ENCODE peak calls at places on chromosomes 16 and 17, in ten cellular contexts. One of them, this sample, is unnamed.

GRCh38 chr17:74814453-74814852 is 38.3 kb upstream of the NAT9 start:
- DNase-seq in mammary epithelial cell: no peak
- DNase-seq in Panc1: no peak
- DNase-seq in right cardiac atrium: no peak
- DNase-seq in GM23248: peak; percentile 3
- DNase-seq in psoas muscle: no peak
- DNase-seq in CD8-positive, alpha-beta memory T cell: no peak
- DNase-seq in right atrium auricular region: no peak
- DNase-seq in small intestine: no peak
- DNase-seq in transverse colon: no peak
- DNase-seq in this sample: no peak

GRCh38 chr16:78407191-78407590 is 307.7 kb downstream of the WWOX start:
- DNase-seq in mammary epithelial cell: no peak
- DNase-seq in Panc1: no peak
- DNase-seq in right cardiac atrium: no peak
- DNase-seq in GM23248: peak; percentile 0
- DNase-seq in psoas muscle: no peak
- DNase-seq in CD8-positive, alpha-beta memory T cell: no peak
- DNase-seq in right atrium auricular region: no peak
- DNase-seq in small intestine: no peak
- DNase-seq in transverse colon: no peak
- DNase-seq in this sample: no peak

GRCh38 chr16:83336630-83337029 is 471.1 kb upstream of the HSBP1 start:
- DNase-seq in mammary epithelial cell: peak; percentile 61
- DNase-seq in Panc1: no peak
- DNase-seq in right cardiac atrium: no peak
- DNase-seq in GM23248: peak; percentile 82
- DNase-seq in psoas muscle: no peak
- DNase-seq in CD8-positive, alpha-beta memory T cell: no peak
- DNase-seq in right atrium auricular region: no peak
- DNase-seq in small intestine: no peak
- DNase-seq in transverse colon: no peak
- DNase-seq in this sample: no peak

GRCh38 chr16:65660390-65660789 is 538.5 kb upstream of the CDH11 start:
- DNase-seq in mammary epithelial cell: peak; percentile 34
- DNase-seq in Panc1: no peak
- DNase-seq in right cardiac atrium: no peak
- DNase-seq in GM23248: peak; percentile 98
- DNase-seq in psoas muscle: no peak
- DNase-seq in CD8-positive, alpha-beta memory T cell: no peak
- DNase-seq in right atrium auricular region: no peak
- DNase-seq in small intestine: no peak
- DNase-seq in transverse colon: no peak
- DNase-seq in this sample: no peak

GRCh38 chr16:17417740-17418139 is 53.0 kb downstream of the XYLT1 start:
- DNase-seq in mammary epithelial cell: no peak
- DNase-seq in Panc1: no peak
- DNase-seq in right cardiac atrium: no peak
- DNase-seq in GM23248: no peak
- DNase-seq in psoas muscle: no peak
- DNase-seq in CD8-positive, alpha-beta memory T cell: no peak
- DNase-seq in right atrium auricular region: no peak
- DNase-seq in small intestine: no peak
- DNase-seq in transverse colon: peak; percentile 21
- DNase-seq in this sample: no peak

GRCh38 chr17:2302740-2303277 is 776 bp downstream of the SMG6 start:
- DNase-seq in mammary epithelial cell: no peak
- DNase-seq in Panc1: no peak
- DNase-seq in right cardiac atrium: no peak
- DNase-seq in GM23248: no peak
- DNase-seq in psoas muscle: no peak
- DNase-seq in CD8-positive, alpha-beta memory T cell: no peak
- DNase-seq in right atrium auricular region: no peak
- DNase-seq in small intestine: no peak
- DNase-seq in transverse colon: no peak
- DNase-seq in this sample: no peak

GRCh38 chr16:89009343-89010209 is 32.6 kb upstream of the CBFA2T3 start:
- DNase-seq in mammary epithelial cell: no peak
- DNase-seq in Panc1: no peak
- DNase-seq in right cardiac atrium: peak; percentile 28
- DNase-seq in GM23248: peak; percentile 36
- DNase-seq in psoas muscle: no peak
- DNase-seq in CD8-positive, alpha-beta memory T cell: no peak
- DNase-seq in right atrium auricular region: no peak
- DNase-seq in small intestine: peak; percentile 8
- DNase-seq in transverse colon: no peak
- DNase-seq in this sample: no peak

GRCh38 chr17:12041316-12041715 is 20.6 kb downstream of the MAP2K4 start:
- DNase-seq in mammary epithelial cell: peak; percentile 76
- DNase-seq in Panc1: no peak
- DNase-seq in right cardiac atrium: no peak
- DNase-seq in GM23248: peak; percentile 91
- DNase-seq in psoas muscle: no peak
- DNase-seq in CD8-positive, alpha-beta memory T cell: no peak
- DNase-seq in right atrium auricular region: no peak
- DNase-seq in small intestine: no peak
- DNase-seq in transverse colon: no peak
- DNase-seq in this sample: no peak

DNA sequence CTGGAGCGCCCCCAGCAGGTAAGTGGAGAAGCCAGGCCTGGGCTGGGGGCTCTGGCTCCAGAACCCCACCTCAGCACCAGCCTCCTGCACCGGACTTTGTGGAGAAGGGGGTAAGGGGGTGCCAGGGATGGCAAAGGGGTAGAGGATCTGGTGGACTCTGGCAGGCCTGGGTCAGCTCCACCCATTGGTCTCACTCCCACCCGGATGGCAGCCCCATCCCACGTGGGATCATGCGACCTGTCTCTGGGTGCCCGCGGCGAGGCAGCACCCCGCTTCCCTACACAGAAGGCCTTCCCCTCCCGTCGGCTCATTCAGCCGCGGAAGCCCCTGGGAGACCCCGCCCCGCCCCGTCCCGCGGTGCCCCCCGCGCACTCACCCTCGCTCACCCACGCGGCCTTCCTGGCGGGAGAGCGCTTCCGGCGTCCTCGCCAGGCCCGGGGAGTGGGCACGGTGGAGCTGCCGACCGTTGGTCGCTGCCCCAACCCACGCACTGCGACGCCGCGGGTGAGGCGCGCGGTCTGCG is 498 bp upstream of the PLEKHG4 start:
- DNase-seq in mammary epithelial cell: no peak
- DNase-seq in Panc1: no peak
- DNase-seq in right cardiac atrium: peak; percentile 69
- DNase-seq in GM23248: peak; percentile 49
- DNase-seq in psoas muscle: peak; percentile 56
- DNase-seq in CD8-positive, alpha-beta memory T cell: peak; percentile 36
- DNase-seq in right atrium auricular region: no peak
- DNase-seq in small intestine: peak; percentile 34
- DNase-seq in transverse colon: peak; percentile 40
- DNase-seq in this sample: no peak
- H3K27ac ChIP-seq in mammary epithelial cell: no peak overlapping the region
- H3K27ac ChIP-seq in Panc1: peak overlapping the region; percentile 44
- H3K27ac ChIP-seq in right cardiac atrium: no peak overlapping the region
- H3K27ac ChIP-seq in GM23248: peak overlapping the region; percentile 98
- H3K27ac ChIP-seq in psoas muscle: no peak overlapping the region
- H3K27ac ChIP-seq in CD8-positive, alpha-beta memory T cell: peak overlapping the region; percentile 67
- H3K27ac ChIP-seq in right atrium auricular region: peak overlapping the region; percentile 46
- H3K27ac ChIP-seq in small intestine: peak overlapping the region; percentile 11
- H3K27ac ChIP-seq in transverse colon: peak overlapping the region; percentile 52
- H3K27ac ChIP-seq in this sample: no peak overlapping the region

GRCh38 chr16:11402051-11402744 is 56.9 kb downstream of the RMI2 start:
- DNase-seq in mammary epithelial cell: no peak
- DNase-seq in Panc1: no peak
- DNase-seq in right cardiac atrium: peak; percentile 52
- DNase-seq in GM23248: no peak
- DNase-seq in psoas muscle: no peak
- DNase-seq in CD8-positive, alpha-beta memory T cell: no peak
- DNase-seq in right atrium auricular region: no peak
- DNase-seq in small intestine: no peak
- DNase-seq in transverse colon: no peak
- DNase-seq in this sample: no peak

GRCh38 chr16:11400076-11400475 is 54.8 kb downstream of the RMI2 start:
- DNase-seq in mammary epithelial cell: no peak
- DNase-seq in Panc1: no peak
- DNase-seq in right cardiac atrium: no peak
- DNase-seq in GM23248: no peak
- DNase-seq in psoas muscle: no peak
- DNase-seq in CD8-positive, alpha-beta memory T cell: no peak
- DNase-seq in right atrium auricular region: no peak
- DNase-seq in small intestine: no peak
- DNase-seq in transverse colon: no peak
- DNase-seq in this sample: no peak

GRCh38 chr16:11403534-11403795 is 58.2 kb downstream of the RMI2 start:
- DNase-seq in mammary epithelial cell: no peak
- DNase-seq in Panc1: no peak
- DNase-seq in right cardiac atrium: no peak
- DNase-seq in GM23248: no peak
- DNase-seq in psoas muscle: no peak
- DNase-seq in CD8-positive, alpha-beta memory T cell: no peak
- DNase-seq in right atrium auricular region: no peak
- DNase-seq in small intestine: no peak
- DNase-seq in transverse colon: no peak
- DNase-seq in this sample: no peak

GRCh38 chr16:11402745-11403533 is 57.7 kb downstream of the RMI2 start:
- DNase-seq in mammary epithelial cell: no peak
- DNase-seq in Panc1: no peak
- DNase-seq in right cardiac atrium: peak; percentile 49
- DNase-seq in GM23248: no peak
- DNase-seq in psoas muscle: no peak
- DNase-seq in CD8-positive, alpha-beta memory T cell: no peak
- DNase-seq in right atrium auricular region: no peak
- DNase-seq in small intestine: no peak
- DNase-seq in transverse colon: no peak
- DNase-seq in this sample: no peak

DNA sequence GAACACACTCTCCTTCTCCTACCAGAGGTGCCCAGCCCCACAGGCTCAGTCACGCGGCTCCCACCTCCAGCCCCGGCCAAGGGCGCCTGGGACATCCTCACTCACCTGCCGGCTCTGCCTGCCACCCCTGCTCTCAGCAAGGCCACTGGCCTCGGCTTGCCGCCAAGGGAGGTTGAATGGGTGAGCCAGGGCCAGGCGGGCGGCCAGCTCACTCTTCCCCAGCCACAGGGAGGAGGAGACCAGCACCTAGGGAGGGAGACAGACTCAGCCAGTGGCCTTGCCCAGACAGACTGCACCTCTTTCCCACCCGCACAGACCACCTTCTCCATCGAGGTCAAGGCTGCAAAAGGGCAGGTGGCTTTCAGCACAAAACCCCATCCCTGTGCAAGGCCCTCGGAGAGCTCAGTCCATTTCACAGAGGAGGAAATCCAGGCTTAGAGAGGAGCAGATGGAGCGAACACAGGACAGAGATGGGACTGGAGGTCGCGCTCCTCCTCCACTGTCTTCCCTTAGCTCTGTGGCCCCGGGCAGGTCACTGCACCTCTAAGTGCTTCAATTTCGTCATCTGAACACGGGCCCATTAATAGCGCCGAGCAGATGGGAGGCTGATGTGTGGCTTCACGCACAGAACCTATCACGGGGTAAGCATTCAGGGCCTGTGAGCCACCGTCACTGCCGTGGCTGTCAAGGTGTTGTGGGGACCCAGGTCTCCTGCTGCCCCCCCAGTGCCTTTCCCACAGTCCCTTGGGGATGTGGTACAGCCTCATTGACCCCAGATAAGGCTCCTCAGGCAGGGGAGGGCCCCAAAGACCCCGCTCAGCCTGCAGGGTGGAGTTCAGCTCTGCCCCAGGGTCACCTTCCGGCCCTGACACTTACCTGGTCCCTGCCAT is 56.1 kb downstream of the RMI2 start:
- DNase-seq in mammary epithelial cell: peak; percentile 25
- DNase-seq in Panc1: no peak
- DNase-seq in right cardiac atrium: peak; percentile 82
- DNase-seq in GM23248: peak; percentile 22
- DNase-seq in psoas muscle: peak; percentile 78
- DNase-seq in CD8-positive, alpha-beta memory T cell: no peak
- DNase-seq in right atrium auricular region: no peak
- DNase-seq in small intestine: no peak
- DNase-seq in transverse colon: no peak
- DNase-seq in this sample: no peak
- H3K27ac ChIP-seq in mammary epithelial cell: no peak overlapping the region
- H3K27ac ChIP-seq in Panc1: no peak overlapping the region
- H3K27ac ChIP-seq in right cardiac atrium: no peak overlapping the region
- H3K27ac ChIP-seq in GM23248: no peak overlapping the region
- H3K27ac ChIP-seq in psoas muscle: no peak overlapping the region
- H3K27ac ChIP-seq in CD8-positive, alpha-beta memory T cell: no peak overlapping the region
- H3K27ac ChIP-seq in right atrium auricular region: no peak overlapping the region
- H3K27ac ChIP-seq in small intestine: no peak overlapping the region
- H3K27ac ChIP-seq in transverse colon: no peak overlapping the region
- H3K27ac ChIP-seq in this sample: no peak overlapping the region

GRCh38 chr17:5379351-5380107 is 39.9 kb downstream of the NUP88 start:
- DNase-seq in mammary epithelial cell: no peak
- DNase-seq in Panc1: no peak
- DNase-seq in right cardiac atrium: no peak
- DNase-seq in GM23248: no peak
- DNase-seq in psoas muscle: no peak
- DNase-seq in CD8-positive, alpha-beta memory T cell: no peak
- DNase-seq in right atrium auricular region: no peak
- DNase-seq in small intestine: no peak
- DNase-seq in transverse colon: no peak
- DNase-seq in this sample: no peak
- H3K27ac ChIP-seq in mammary epithelial cell: no peak overlapping the region
- H3K27ac ChIP-seq in Panc1: no peak overlapping the region
- H3K27ac ChIP-seq in right cardiac atrium: no peak overlapping the region
- H3K27ac ChIP-seq in GM23248: peak overlapping the region; percentile 7
- H3K27ac ChIP-seq in psoas muscle: no peak overlapping the region
- H3K27ac ChIP-seq in CD8-positive, alpha-beta memory T cell: no peak overlapping the region
- H3K27ac ChIP-seq in right atrium auricular region: no peak overlapping the region
- H3K27ac ChIP-seq in small intestine: no peak overlapping the region
- H3K27ac ChIP-seq in transverse colon: no peak overlapping the region
- H3K27ac ChIP-seq in this sample: no peak overlapping the region

GRCh38 chr17:77481476-77482374 is 341.0 kb downstream of the SEC14L1 start:
- DNase-seq in mammary epithelial cell: no peak
- DNase-seq in Panc1: no peak
- DNase-seq in right cardiac atrium: no peak
- DNase-seq in GM23248: no peak
- DNase-seq in psoas muscle: no peak
- DNase-seq in CD8-positive, alpha-beta memory T cell: no peak
- DNase-seq in right atrium auricular region: no peak
- DNase-seq in small intestine: no peak
- DNase-seq in transverse colon: no peak
- DNase-seq in this sample: no peak

GRCh38 chr17:77482375-77483127 is 341.8 kb downstream of the SEC14L1 start:
- DNase-seq in mammary epithelial cell: no peak
- DNase-seq in Panc1: no peak
- DNase-seq in right cardiac atrium: no peak
- DNase-seq in GM23248: no peak
- DNase-seq in psoas muscle: no peak
- DNase-seq in CD8-positive, alpha-beta memory T cell: no peak
- DNase-seq in right atrium auricular region: no peak
- DNase-seq in small intestine: no peak
- DNase-seq in transverse colon: no peak
- DNase-seq in this sample: no peak

GRCh38 chr17:77484096-77484495 is 343.3 kb downstream of the SEC14L1 start:
- DNase-seq in mammary epithelial cell: no peak
- DNase-seq in Panc1: no peak
- DNase-seq in right cardiac atrium: no peak
- DNase-seq in GM23248: no peak
- DNase-seq in psoas muscle: peak; percentile 26
- DNase-seq in CD8-positive, alpha-beta memory T cell: no peak
- DNase-seq in right atrium auricular region: no peak
- DNase-seq in small intestine: no peak
- DNase-seq in transverse colon: no peak
- DNase-seq in this sample: no peak

GRCh38 chr17:77485089-77485833 is 344.5 kb downstream of the SEC14L1 start:
- DNase-seq in mammary epithelial cell: no peak
- DNase-seq in Panc1: no peak
- DNase-seq in right cardiac atrium: no peak
- DNase-seq in GM23248: no peak
- DNase-seq in psoas muscle: peak; percentile 32
- DNase-seq in CD8-positive, alpha-beta memory T cell: no peak
- DNase-seq in right atrium auricular region: no peak
- DNase-seq in small intestine: no peak
- DNase-seq in transverse colon: no peak
- DNase-seq in this sample: no peak

GRCh38 chr17:77483128-77483598 is 342.4 kb downstream of the SEC14L1 start:
- DNase-seq in mammary epithelial cell: no peak
- DNase-seq in Panc1: no peak
- DNase-seq in right cardiac atrium: no peak
- DNase-seq in GM23248: no peak
- DNase-seq in psoas muscle: no peak
- DNase-seq in CD8-positive, alpha-beta memory T cell: no peak
- DNase-seq in right atrium auricular region: no peak
- DNase-seq in small intestine: no peak
- DNase-seq in transverse colon: no peak
- DNase-seq in this sample: no peak
- H3K27ac ChIP-seq in mammary epithelial cell: no peak overlapping the region
- H3K27ac ChIP-seq in Panc1: no peak overlapping the region
- H3K27ac ChIP-seq in right cardiac atrium: no peak overlapping the region
- H3K27ac ChIP-seq in GM23248: no peak overlapping the region
- H3K27ac ChIP-seq in psoas muscle: no peak overlapping the region
- H3K27ac ChIP-seq in CD8-positive, alpha-beta memory T cell: no peak overlapping the region
- H3K27ac ChIP-seq in right atrium auricular region: no peak overlapping the region
- H3K27ac ChIP-seq in small intestine: no peak overlapping the region
- H3K27ac ChIP-seq in transverse colon: no peak overlapping the region
- H3K27ac ChIP-seq in this sample: no peak overlapping the region

This sample was measured in caudate nucleus.